ENCODE peak calls at places on chromosome 18, in four cellular contexts. E, H, G and L are unnamed samples.

GRCh38 chr18:7236899-7237298 is 6.0 kb downstream of the LRRC30 start:
- DNase-seq in E (no peak), H (no peak), G (no peak), L (no peak)

GRCh38 chr18:24246143-24246542 is 107.3 kb downstream of the CABYR start:
- DNase-seq in E (no peak), H (no peak), G (no peak), L (no peak)

GRCh38 chr18:136433-136832 is 21.9 kb upstream of the USP14 start:
- DNase-seq in E (no peak), H (no peak), G (no peak), L (no peak)

GRCh38 chr18:10015288-10015701 is 101.5 kb downstream of the VAPA start:
- DNase-seq in E (no peak), H (no peak), G (no peak), L (no peak)

GRCh38 chr18:3599235-3599634 is 149.3 kb downstream of the TGIF1 start:
- DNase-seq in E (no peak), H (no peak), G (no peak), L (no peak)

GRCh38 chr18:28961669-28962228 is 784.8 kb upstream of the CDH2 start:
- DNase-seq in E (no peak), H (no peak), G (no peak), L (no peak)

GRCh38 chr18:74196220-74197119 is 48.1 kb downstream of the TIMM21 start:
- DNase-seq in E (peak; percentile 43), H (no peak), G (peak; percentile 54), L (no peak)

GRCh38 chr18:29328932-29329331 is 1152.0 kb upstream of the CDH2 start:
- DNase-seq in E (no peak), H (no peak), G (no peak), L (no peak)

GRCh38 chr18:32735781-32736180 is 37.0 kb downstream of the KLHL14 start:
- DNase-seq in E (no peak), H (no peak), G (no peak), L (no peak)

GRCh38 chr18:77129150-77129551 is 3.4 kb downstream of the MBP start:
- DNase-seq in E (no peak), H (peak; percentile 58), G (no peak), L (no peak)

GRCh38 chr18:9707381-9708056 is 582 bp upstream of the RAB31 start:
- DNase-seq in E (no peak), H (no peak), G (no peak), L (no peak)

GRCh38 chr18:59769105-59769865 is 72.1 kb upstream of the CCBE1 start:
- DNase-seq in E (peak; percentile 21), H (no peak), G (no peak), L (no peak)

GRCh38 chr18:39799010-39799409 is 2156.0 kb upstream of the PIK3C3 start:
- DNase-seq in E (no peak), H (no peak), G (no peak), L (no peak)
- H3K27ac ChIP-seq in E (no peak overlapping the region), H (no peak overlapping the region), G (no peak overlapping the region), L (no peak overlapping the region)

GRCh38 chr18:63149200-63149587 is 170.4 kb downstream of the BCL2 start:
- DNase-seq in E (no peak), H (no peak), G (no peak), L (no peak)

GRCh38 chr18:63148449-63149199 is 170.9 kb downstream of the BCL2 start:
- DNase-seq in E (peak; percentile 55), H (peak; percentile 64), G (no peak), L (no peak)

GRCh38 chr18:63146185-63146584 is 173.4 kb downstream of the BCL2 start:
- DNase-seq in E (no peak), H (no peak), G (no peak), L (no peak)

GRCh38 chr18:63147010-63147409 is 172.6 kb downstream of the BCL2 start:
- DNase-seq in E (no peak), H (no peak), G (no peak), L (no peak)

GRCh38 chr18:63147973-63148372 is 171.6 kb downstream of the BCL2 start:
- DNase-seq in E (no peak), H (no peak), G (no peak), L (no peak)
- H3K27ac ChIP-seq in E (no peak overlapping the region), H (peak overlapping the region; percentile 64), G (no peak overlapping the region), L (no peak overlapping the region)

DNA sequence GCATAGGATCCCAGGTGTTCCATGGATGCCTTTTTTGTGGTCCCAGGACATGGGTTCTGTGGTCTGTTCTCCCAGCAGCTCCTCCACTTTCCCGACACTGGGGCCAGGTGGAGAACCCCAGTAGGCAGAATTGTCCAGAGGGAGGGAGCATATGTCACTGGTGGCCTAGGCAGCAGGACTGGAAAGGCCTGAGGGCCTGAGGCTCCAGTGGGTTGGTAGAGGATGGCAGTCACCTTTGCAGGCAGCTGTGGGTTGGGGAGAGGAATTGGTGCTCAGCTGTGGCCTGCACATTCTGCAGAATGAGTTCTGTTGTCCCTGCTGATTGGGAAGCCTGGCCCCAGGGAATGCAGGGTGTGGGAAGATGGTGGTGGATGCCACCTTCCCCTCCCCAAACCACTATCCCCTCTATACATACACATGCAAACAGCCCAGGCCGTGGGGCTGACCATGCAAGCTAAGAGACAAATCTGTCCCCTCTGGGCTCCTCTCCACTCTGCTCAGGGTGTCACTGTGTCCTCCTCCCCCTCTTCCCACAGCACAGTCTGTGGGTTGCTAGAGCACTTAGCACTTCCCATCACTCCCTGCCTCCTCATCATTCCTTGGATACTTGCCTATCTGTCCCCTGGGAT is 11.4 kb downstream of the CTIF start:
- DNase-seq in E (no peak), H (no peak), G (no peak), L (no peak)
- H3K27ac ChIP-seq in E (no peak overlapping the region), H (no peak overlapping the region), G (no peak overlapping the region), L (no peak overlapping the region)

GRCh38 chr18:2486426-2486825 is 84.9 kb downstream of the METTL4 start:
- DNase-seq in E (no peak), H (no peak), G (no peak), L (no peak)

GRCh38 chr18:2478662-2479061 is 92.6 kb downstream of the METTL4 start:
- DNase-seq in E (no peak), H (no peak), G (no peak), L (no peak)

GRCh38 chr18:2482711-2483475 is 88.4 kb downstream of the METTL4 start:
- DNase-seq in E (no peak), H (no peak), G (no peak), L (no peak)

DNA sequence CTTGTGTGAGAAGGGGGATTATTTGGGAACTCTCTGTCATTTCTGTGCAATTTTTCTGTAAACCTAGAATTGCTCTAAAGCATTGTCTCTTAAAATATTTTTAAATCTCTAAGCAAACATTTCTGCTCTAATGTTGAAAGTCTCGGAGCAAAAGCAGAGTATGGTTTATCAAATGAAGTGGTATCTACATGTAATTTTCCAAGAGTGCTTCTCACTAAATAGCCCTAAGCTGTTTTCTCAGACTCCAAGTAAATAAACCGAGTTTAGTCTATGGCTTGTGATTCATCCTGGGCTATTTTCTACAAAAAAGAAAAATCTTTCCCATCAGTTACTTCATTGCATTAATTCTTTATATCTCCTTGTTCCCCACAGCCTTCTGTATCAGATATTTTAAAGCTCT is 90.8 kb downstream of the METTL4 start:
- DNase-seq in E (no peak), H (no peak), G (no peak), L (no peak)
- H3K27ac ChIP-seq in E (no peak overlapping the region), H (no peak overlapping the region), G (no peak overlapping the region), L (no peak overlapping the region)

GRCh38 chr18:25351773-25352628 is at the start of gene ZNF521:
- DNase-seq in E (peak; percentile 86), H (peak; percentile 92), G (peak; percentile 70), L (peak; percentile 56)
- H3K27ac ChIP-seq in E (peak within 1 kb of the TSS; percentile 79), H (peak within 1 kb of the TSS; percentile 93), G (peak within 1 kb of the TSS; percentile 91), L (no peak within 1 kb of the TSS)

GRCh38 chr18:67608909-67609308 is 92.4 kb upstream of the DSEL start:
- DNase-seq in E (no peak), H (no peak), G (no peak), L (no peak)
- H3K27ac ChIP-seq in E (no peak overlapping the region), H (no peak overlapping the region), G (no peak overlapping the region), L (no peak overlapping the region)